ENCODE peak calls at places on chromosomes 3 and 15, in four cellular contexts. X is RWPE1; M is stimulated activated CD4-positive, alpha-beta T cell treated with anti-CD3 and anti-CD28 coated beads, Interleukin-2, amount 100 ng/mL, for 24 hours; S is kidney tubule cell. D is an unnamed sample.

GRCh38 chr15:57866149-57866736 is 159.7 kb downstream of the POLR2M start:
- DNase-seq in M (peak), S (peak), X (peak), D (peak)

GRCh38 chr3:42851228-42851834 is 24.3 kb downstream of the CYP8B1 start:
- DNase-seq in S (peak), X (no peak), M (no peak), D (no peak)

GRCh38 chr3:52082951-52083350 is 26.6 kb upstream of the DUSP7 start:
- DNase-seq in S (no peak), X (no peak), M (no peak), D (no peak)

GRCh38 chr3:106814231-106814630 is 563.0 kb upstream of the CCDC54 start:
- DNase-seq in X (no peak), S (no peak), M (no peak), D (no peak)

GRCh38 chr15:78097667-78098066 is 5.3 kb downstream of the SH2D7 start:
- DNase-seq in X (no peak), M (no peak), S (no peak), D (no peak)

GRCh38 chr3:195149292-195149691 is 121.7 kb downstream of the XXYLT1 start:
- DNase-seq in S (no peak), M (no peak), X (no peak), D (no peak)

GRCh38 chr15:99450896-99451358 is 114.9 kb upstream of the MEF2A start:
- DNase-seq in M (peak), X (no peak), S (peak), D (peak)

GRCh38 chr15:42045211-42045615 is 24.4 kb upstream of the PLA2G4E start:
- DNase-seq in S (no peak), M (no peak), X (no peak), D (no peak)

GRCh38 chr15:77631790-77632551 is 741 bp downstream of the LINGO1 start:
- DNase-seq in X (no peak), M (no peak), S (no peak), D (no peak)

GRCh38 chr3:150691414-150692040 is 12.2 kb downstream of the ERICH6 start:
- DNase-seq in S (no peak), M (no peak), X (no peak), D (no peak)

GRCh38 chr3:109943181-109943580 is 605.8 kb upstream of the DPPA4 start:
- DNase-seq in M (no peak), X (no peak), S (no peak), D (no peak)

GRCh38 chr3:171760475-171760874 is 49.8 kb downstream of the PLD1 start:
- DNase-seq in X (no peak), M (no peak), S (no peak), D (no peak)

GRCh38 chr3:83873550-83873949 is 1085.2 kb upstream of the CADM2 start:
- DNase-seq in X (no peak), M (no peak), S (no peak), D (no peak)

GRCh38 chr15:28107111-28107893 is 8.2 kb upstream of the OCA2 start:
- DNase-seq in X (no peak), S (no peak), M (peak), D (no peak)

GRCh38 chr3:13537926-13538325 is 11.0 kb upstream of the FBLN2 start:
- DNase-seq in X (peak), M (no peak), S (peak), D (no peak)

GRCh38 chr15:81274932-81275341 is 49.0 kb downstream of the STARD5 start:
- DNase-seq in S (peak), X (peak), M (peak), D (peak)

GRCh38 chr3:182725372-182726251 is 67.7 kb upstream of the ATP11B start:
- DNase-seq in X (no peak), S (peak), M (no peak), D (no peak)

GRCh38 chr3:13593615-13594014 is 44.7 kb downstream of the FBLN2 start:
- DNase-seq in X (no peak), M (no peak), S (no peak), D (no peak)

GRCh38 chr3:187971629-187972028 is 182.3 kb upstream of the LPP start:
- DNase-seq in X (no peak), M (no peak), S (no peak), D (no peak)

GRCh38 chr3:178170698-178171535 is 365.3 kb upstream of the KCNMB2 start:
- DNase-seq in S (peak), M (no peak), X (peak), D (no peak)

GRCh38 chr15:81338422-81339007 is 14.6 kb upstream of the STARD5 start:
- DNase-seq in X (peak), S (peak), M (no peak), D (no peak)

GRCh38 chr3:115436767-115437301 is 186.5 kb upstream of the GAP43 start:
- DNase-seq in X (peak), S (peak), M (no peak), D (no peak)

GRCh38 chr3:111252795-111253194 is 181.2 kb downstream of the NECTIN3 start:
- DNase-seq in S (peak), X (peak), M (no peak), D (no peak)

GRCh38 chr15:74244818-74245341 is 8.8 kb downstream of the CCDC33 start:
- DNase-seq in S (no peak), X (no peak), M (no peak), D (no peak)

GRCh38 chr3:37074178-37074577 is 80.9 kb downstream of the MLH1 start:
- DNase-seq in X (no peak), M (no peak), S (no peak), D (no peak)

GRCh38 chr3:192904632-192905289 is 12.9 kb downstream of the MB21D2 start:
- DNase-seq in X (no peak), S (no peak), M (no peak), D (no peak)